ENCODE peak calls at places on chromosomes 11 and 22, in five cellular contexts. Z, P, O, Y and X are unnamed samples.

GRCh38 chr22:42231929-42232328 is 38.5 kb downstream of the TCF20 start:
- DNase-seq in Z (no peak), P (no peak), O (no peak), Y (no peak), X (no peak)

GRCh38 chr11:64245797-64246623 is 733 bp downstream of the PPP1R14B start:
- DNase-seq in Z (peak), P (no peak), O (peak), Y (peak), X (peak)

GRCh38 chr11:13108416-13108815 is 99.3 kb downstream of the RASSF10 start:
- DNase-seq in Z (no peak), P (no peak), O (no peak), Y (no peak), X (no peak)

GRCh38 chr11:82857145-82857544 is 43.1 kb downstream of the PRCP start:
- DNase-seq in Z (no peak), P (no peak), O (no peak), Y (no peak), X (no peak)

GRCh38 chr22:35212020-35212419 is 45.3 kb upstream of the HMGXB4 start:
- DNase-seq in Z (no peak), P (no peak), O (peak), Y (no peak), X (peak)

GRCh38 chr11:10568486-10568941 is at the start of gene LYVE1:
- DNase-seq in Z (no peak), P (no peak), O (peak), Y (no peak), X (no peak)

GRCh38 chr11:9617960-9618359 is 44.5 kb downstream of the WEE1 start:
- DNase-seq in Z (no peak), P (no peak), O (peak), Y (no peak), X (peak)

GRCh38 chr11:68841718-68842426 is at the start of gene CPT1A:
- DNase-seq in Z (peak), P (peak), O (peak), Y (peak), X (peak)

GRCh38 chr22:38867496-38868285 is 4.3 kb downstream of the CBX6 start:
- DNase-seq in Z (no peak), P (no peak), O (no peak), Y (no peak), X (no peak)

GRCh38 chr11:2515401-2516275 is 70.8 kb downstream of the KCNQ1 start:
- DNase-seq in Z (no peak), P (no peak), O (no peak), Y (no peak), X (no peak)

GRCh38 chr11:89416961-89417360 is 74.2 kb downstream of the NOX4 start:
- DNase-seq in Z (no peak), P (no peak), O (no peak), Y (no peak), X (no peak)

GRCh38 chr11:79042824-79043223 is 398.0 kb downstream of the TENM4 start:
- DNase-seq in Z (no peak), P (no peak), O (no peak), Y (no peak), X (no peak)

GRCh38 chr22:28819253-28820096 is 19.1 kb upstream of the XBP1 start:
- DNase-seq in Z (no peak), P (peak), O (no peak), Y (peak), X (no peak)

GRCh38 chr11:134578807-134579708 is 167.0 kb upstream of the B3GAT1 start:
- DNase-seq in Z (no peak), P (no peak), O (no peak), Y (no peak), X (no peak)

GRCh38 chr22:30212363-30212995 is 34.1 kb downstream of the LIF start:
- DNase-seq in Z (no peak), P (no peak), O (peak), Y (no peak), X (peak)

GRCh38 chr11:68989936-68990606 is 9.3 kb upstream of the MRGPRD start:
- DNase-seq in Z (no peak), P (no peak), O (no peak), Y (no peak), X (no peak)

GRCh38 chr22:30457964-30458363 is 13.9 kb downstream of the SEC14L3 start:
- DNase-seq in Z (no peak), P (no peak), O (no peak), Y (no peak), X (no peak)

GRCh38 chr22:26892401-26893033 is 235.1 kb downstream of the MIAT start:
- DNase-seq in Z (no peak), P (no peak), O (no peak), Y (no peak), X (no peak)

GRCh38 chr22:43435851-43436535 is 24.2 kb downstream of the MPPED1 start:
- DNase-seq in Z (no peak), P (no peak), O (no peak), Y (no peak), X (no peak)

GRCh38 chr11:18727499-18728236 is 1.7 kb upstream of the IGSF22 start:
- DNase-seq in Z (peak), P (peak), O (no peak), Y (peak), X (peak)

GRCh38 chr11:107591446-107592236 is 694 bp downstream of the ELMOD1 start:
- DNase-seq in Z (peak), P (peak), O (peak), Y (peak), X (peak)

GRCh38 chr11:10659339-10660216 is 34.0 kb downstream of the IRAG1 start:
- DNase-seq in Z (no peak), P (no peak), O (peak), Y (peak), X (peak)

GRCh38 chr11:98455500-98456186 is 565.1 kb upstream of the CNTN5 start:
- DNase-seq in Z (no peak), P (no peak), O (no peak), Y (no peak), X (no peak)

GRCh38 chr22:30606455-30607299 is at the start of gene TCN2:
- DNase-seq in Z (peak), P (peak), O (peak), Y (peak), X (peak)

GRCh38 chr11:6655020-6655789 is 404 bp downstream of the DCHS1 start:
- DNase-seq in Z (no peak), P (peak), O (no peak), Y (no peak), X (no peak)

GRCh38 chr11:69159153-69159850 is 3.6 kb downstream of the SMIM38 start:
- DNase-seq in Z (no peak), P (no peak), O (no peak), Y (no peak), X (no peak)

GRCh38 chr11:12118940-12119339 is 8.6 kb downstream of the MICAL2 start:
- DNase-seq in Z (no peak), P (no peak), O (no peak), Y (no peak), X (peak)

GRCh38 chr11:2673871-2674471 is 25.8 kb downstream of the KCNQ1OT1 start:
- DNase-seq in Z (no peak), P (no peak), O (no peak), Y (no peak), X (no peak)

GRCh38 chr22:27662359-27663030 is 139.1 kb downstream of the MN1 start:
- DNase-seq in Z (no peak), P (no peak), O (no peak), Y (no peak), X (no peak)

GRCh38 chr11:81979444-81979843 is 754.2 kb downstream of the FAM181B start:
- DNase-seq in Z (no peak), P (no peak), O (no peak), Y (no peak), X (no peak)

GRCh38 chr11:20159680-20160381 is 444 bp downstream of the DBX1 start:
- DNase-seq in Z (no peak), P (no peak), O (no peak), Y (no peak), X (no peak)

GRCh38 chr11:72773291-72773690 is 20.6 kb downstream of the STARD10 start:
- DNase-seq in Z (no peak), P (no peak), O (peak), Y (no peak), X (peak)

GRCh38 chr11:110026823-110027626 is 66.2 kb upstream of the ZC3H12C start:
- DNase-seq in Z (no peak), P (peak), O (no peak), Y (peak), X (no peak)

GRCh38 chr11:40274017-40274416 is 1185.4 kb downstream of the LRRC4C start:
- DNase-seq in Z (no peak), P (no peak), O (peak), Y (no peak), X (no peak)